ENCODE peak calls at places on chromosomes 4 and X, in five cellular contexts. B, D, U, Y and J are unnamed samples. For H3K4me1, the result is how much of the 10 kb centered on the place peaks cover.

GRCh38 chr4:113756005-113756410 is 5.5 kb downstream of the CAMK2D start:
- DNase-seq in B (no peak), Y (no peak), U (no peak), D (no peak), J (no peak)

GRCh38 chrX:116232833-116233232 is 62.3 kb downstream of the AGTR2 start:
- DNase-seq in D (no peak), U (no peak), B (no peak), Y (no peak), J (no peak)

GRCh38 chrX:109782994-109783711 is 50.1 kb upstream of the ACSL4 start:
- DNase-seq in D (no peak), U (no peak), B (no peak), Y (no peak), J (no peak)

GRCh38 chr4:157172011-157172410 is 48.5 kb upstream of the GRIA2 start:
- DNase-seq in D (no peak), B (no peak), Y (no peak), U (no peak), J (no peak)

GRCh38 chr4:124757121-124757520 is 44.6 kb upstream of the ANKRD50 start:
- DNase-seq in D (no peak), U (no peak), Y (no peak), B (no peak), J (no peak)

GRCh38 chr4:114558446-114559020 is 40.1 kb upstream of the UGT8 start:
- DNase-seq in B (no peak), D (no peak), Y (no peak), U (no peak), J (no peak)

GRCh38 chr4:85905761-85906160 is 430.8 kb downstream of the ARHGAP24 start:
- DNase-seq in Y (no peak), U (no peak), B (no peak), D (no peak), J (no peak)

GRCh38 chr4:148649669-148650331 is 207.6 kb upstream of the NR3C2 start:
- DNase-seq in Y (no peak), B (no peak), D (no peak), U (no peak), J (no peak)

GRCh38 chrX:40268126-40268525 is 170.4 kb upstream of the BCOR start:
- DNase-seq in D (no peak), B (no peak), Y (no peak), U (no peak), J (no peak)

GRCh38 chrX:155632424-155633100 is 19.8 kb upstream of the TMLHE start:
- DNase-seq in B (no peak), D (no peak), Y (no peak), U (no peak), J (no peak)

GRCh38 chrX:13334491-13334890 is 14.6 kb upstream of the ATXN3L start:
- DNase-seq in Y (no peak), D (no peak), B (no peak), U (no peak), J (no peak)

DNA sequence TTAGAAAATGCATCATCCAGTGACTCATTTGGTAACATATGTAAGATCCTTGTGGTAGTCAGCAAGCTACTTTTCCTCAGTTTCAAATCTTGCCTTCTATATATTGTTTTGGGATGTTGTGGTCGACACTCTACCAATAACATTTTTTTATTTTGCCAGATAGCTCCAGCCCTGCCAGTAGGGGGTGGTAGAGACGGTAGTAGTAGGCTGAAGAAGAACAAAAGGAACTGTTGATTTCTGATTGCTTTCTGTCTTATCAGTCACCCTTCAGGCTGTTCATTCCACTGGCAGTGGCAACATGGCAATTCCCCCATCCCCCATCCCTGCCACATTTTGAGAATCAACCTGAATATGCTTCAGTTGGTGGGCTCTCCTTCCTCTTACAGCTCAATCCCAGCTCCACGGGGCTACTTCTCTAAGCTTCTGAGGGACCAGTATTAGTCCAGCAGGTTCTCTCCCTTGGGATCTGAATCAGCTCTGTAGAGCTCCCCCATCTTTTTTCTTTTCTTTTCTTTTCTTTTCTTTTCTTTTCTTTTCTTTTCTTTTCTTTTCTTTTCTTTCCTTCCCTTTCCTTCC is 171.5 kb upstream of the VEGFC start:
- DNase-seq in Y (no peak), B (no peak), D (no peak), U (no peak), J (no peak)
- TF ChIP-seq CTCF in Y (no peak), B (peak), D (no peak), U (no peak), J (no peak)

DNA sequence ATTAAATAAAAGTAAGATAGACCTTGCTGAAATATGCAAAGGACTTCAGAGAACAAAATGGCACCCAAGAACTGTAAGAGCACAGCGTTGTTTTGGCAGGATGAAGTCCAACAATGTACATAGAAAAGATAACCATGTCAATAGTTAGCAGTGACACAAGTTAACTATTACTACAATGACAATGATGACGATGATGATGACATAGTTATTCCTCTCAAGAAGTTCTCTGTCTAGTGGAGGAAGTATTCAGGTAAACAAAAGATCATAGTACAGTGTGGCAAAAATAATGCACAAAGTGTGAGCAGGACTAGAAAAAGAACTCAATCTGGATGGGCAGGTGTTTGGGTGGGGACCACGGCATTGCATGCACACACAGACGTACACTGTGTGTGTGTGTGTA is 75.3 kb upstream of the STIM2 start:
- DNase-seq in B (no peak), D (no peak), U (no peak), Y (no peak), J (no peak)
- H3K4me1 ChIP-seq in B (under half), D (under half), U (under half), Y (half or more), J (under half)

GRCh38 chr4:177256950-177257349 is 52.7 kb upstream of the NEIL3 start:
- DNase-seq in U (no peak), D (no peak), Y (no peak), B (no peak), J (no peak)

GRCh38 chr4:177250056-177250696 is 59.5 kb upstream of the NEIL3 start:
- DNase-seq in D (peak), Y (peak), B (peak), U (peak), J (no peak)

GRCh38 chr4:177246636-177247584 is 62.8 kb upstream of the NEIL3 start:
- DNase-seq in D (no peak), B (no peak), U (no peak), Y (no peak), J (no peak)

GRCh38 chr4:177255359-177255758 is 54.3 kb upstream of the NEIL3 start:
- DNase-seq in D (no peak), B (no peak), Y (no peak), U (no peak), J (no peak)

GRCh38 chr4:177251237-177251636 is 58.4 kb upstream of the NEIL3 start:
- DNase-seq in Y (peak), U (no peak), B (no peak), D (no peak), J (no peak)
- TF ChIP-seq CTCF in Y (no peak), U (no peak), B (no peak), D (no peak), J (no peak)

DNA sequence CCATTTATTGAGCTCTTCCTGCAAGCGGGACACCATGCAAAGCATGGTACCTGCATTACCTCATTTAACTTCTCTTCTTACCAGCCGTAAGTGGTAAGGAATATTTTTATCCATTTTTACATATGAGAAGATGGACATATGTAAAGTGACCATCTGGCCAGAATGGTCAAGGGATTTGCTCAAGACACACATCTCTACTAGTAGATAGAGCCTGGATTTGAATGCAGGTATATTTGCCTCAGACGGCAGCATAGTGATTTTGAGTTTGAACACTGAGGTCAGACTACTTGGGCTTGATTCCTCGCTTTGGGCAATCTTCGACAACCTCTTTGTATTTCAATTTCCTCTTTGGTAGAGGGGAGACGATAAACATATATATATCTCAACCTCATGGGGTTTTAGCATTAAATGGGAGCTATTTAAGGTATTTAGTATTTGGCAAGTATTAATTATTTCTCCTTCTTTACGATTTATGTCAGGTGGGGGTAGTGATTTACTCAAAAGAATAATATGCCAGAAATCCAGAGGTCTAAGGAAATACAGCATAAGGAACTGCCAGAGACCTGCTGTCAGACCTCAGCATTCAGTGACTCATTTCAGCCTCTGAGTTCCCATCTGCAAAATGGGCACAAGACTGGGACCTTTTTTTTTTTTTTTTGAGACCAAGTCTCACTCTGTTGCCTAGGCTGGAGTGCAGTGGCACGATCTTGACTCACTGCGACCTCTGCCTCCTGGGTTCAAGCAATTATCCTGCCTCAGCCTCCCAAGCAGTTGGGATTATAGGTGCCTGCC is 34.6 kb upstream of the CHRNA9 start:
- DNase-seq in D (no peak), Y (no peak), B (no peak), U (no peak), J (no peak)
- H3K4me1 ChIP-seq in D (under half), Y (under half), B (under half), U (under half), J (under half)

DNA sequence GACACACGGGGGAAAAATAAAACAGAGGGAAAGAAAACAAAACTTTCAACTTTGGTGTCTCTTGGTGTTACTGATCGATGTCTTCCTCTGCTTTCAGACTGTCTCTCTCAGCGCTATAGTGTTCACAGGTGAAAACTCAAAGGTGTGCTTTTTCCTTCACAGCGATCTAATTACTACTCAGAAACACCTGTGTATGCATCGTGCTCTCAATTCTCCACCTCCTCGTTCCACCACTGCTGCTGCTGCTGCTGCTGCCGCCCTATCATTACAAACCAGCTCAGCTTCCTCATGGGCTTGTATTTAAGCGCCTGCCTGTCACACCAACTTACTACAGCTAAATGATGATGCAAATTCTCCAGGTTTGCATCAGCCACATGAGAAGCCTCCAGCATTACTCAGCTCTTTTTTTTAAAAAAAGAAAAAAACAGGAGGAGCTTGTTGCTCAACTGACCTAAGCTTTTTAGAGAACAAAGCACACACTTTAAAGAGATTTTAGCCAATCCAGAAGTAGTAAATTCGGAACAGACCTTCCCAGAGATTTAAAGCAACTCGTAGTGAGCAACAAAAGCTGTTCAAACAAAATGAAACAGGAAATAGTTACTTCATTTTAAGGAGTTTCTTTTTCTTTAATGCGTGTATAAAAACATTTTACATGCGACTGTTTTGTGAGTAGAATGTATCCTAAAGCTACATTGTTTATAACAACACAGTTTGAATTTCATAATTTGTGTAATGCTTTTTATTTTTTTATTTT is at the start of gene SLC7A11:
- DNase-seq in D (peak), U (no peak), Y (peak), B (peak), J (peak)
- TF ChIP-seq CTCF in D (no peak), U (no peak), Y (peak), B (no peak), J (peak)

DNA sequence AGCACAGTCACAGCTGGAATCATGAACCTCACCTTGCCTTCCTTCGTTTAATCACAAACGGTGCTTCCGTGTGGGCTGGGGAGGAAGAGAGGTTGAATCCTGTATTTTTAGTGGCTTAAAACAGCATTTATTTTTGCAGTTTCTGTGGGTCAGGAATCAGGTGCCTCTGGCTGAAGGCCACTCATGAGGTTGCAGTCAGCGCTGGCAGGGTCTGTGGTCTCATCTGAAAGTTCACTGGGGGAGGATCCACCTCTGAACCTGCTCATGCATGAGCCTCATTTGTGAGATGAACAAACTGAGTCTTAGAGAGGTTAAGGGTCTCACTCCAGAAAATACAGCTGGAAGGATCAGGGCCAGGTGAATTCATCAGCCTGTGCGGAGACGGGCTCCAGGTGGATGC is 17.1 kb upstream of the ABLIM2 start:
- DNase-seq in Y (no peak), U (no peak), D (no peak), B (no peak), J (no peak)
- H3K4me1 ChIP-seq in Y (under half), U (under half), D (under half), B (under half), J (under half)

GRCh38 chr4:90415116-90415515 is 287.9 kb downstream of the CCSER1 start:
- DNase-seq in Y (no peak), B (no peak), D (no peak), U (no peak), J (no peak)

DNA sequence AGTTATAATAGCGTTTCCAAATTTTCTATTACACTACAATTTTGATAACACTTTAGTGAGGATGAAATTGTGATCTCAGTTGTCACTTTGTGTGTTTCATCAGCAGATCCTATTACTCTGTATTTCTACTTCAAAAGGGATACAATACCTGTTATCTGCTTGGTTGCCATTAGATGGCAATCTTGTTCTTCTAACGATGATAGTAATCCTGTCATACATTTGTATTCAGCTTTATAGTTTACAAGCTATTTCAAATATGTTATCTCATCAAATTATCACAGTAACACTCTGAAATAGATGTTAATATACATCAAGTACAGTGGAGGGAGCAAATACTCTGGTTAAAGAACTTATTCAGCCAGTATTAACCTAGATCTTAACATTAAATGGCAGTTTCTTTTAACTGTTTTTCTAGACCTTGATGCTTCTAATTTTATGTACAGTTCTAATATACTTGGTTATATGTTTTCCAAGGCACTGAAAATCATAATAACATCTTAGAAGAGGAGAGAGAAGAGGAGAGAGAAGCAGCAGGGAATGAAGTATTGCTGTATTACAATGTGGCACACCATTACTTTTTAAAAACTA is 292.0 kb downstream of the CCSER1 start:
- DNase-seq in U (no peak), B (no peak), D (no peak), Y (peak), J (no peak)
- TF ChIP-seq CTCF in U (no peak), B (peak), D (no peak), Y (no peak), J (peak)

GRCh38 chrX:139832728-139833309 is 100.0 kb downstream of the ATP11C start:
- DNase-seq in B (no peak), Y (no peak), D (no peak), U (no peak), J (no peak)
- H3K4me1 ChIP-seq in B (under half), Y (under half), D (under half), U (under half), J (under half)